ENCODE peak calls at places on chromosomes 16 and 17, in nine cellular contexts. R, D, H, P, Y, N, Z, F and B are unnamed samples. For H3K4me1, the result is how much of the 10 kb centered on the place peaks cover.

GRCh38 chr16:57315401-57315800 is 30.9 kb upstream of the PLLP start:
- DNase-seq in R (peak), H (no peak), P (no peak), D (no peak), F (no peak), Y (no peak), N (no peak), Z (no peak), B (no peak)

GRCh38 chr17:67365762-67366192 is 600 bp downstream of the PSMD12 start:
- DNase-seq in Z (peak), D (peak), P (peak), F (peak), Y (no peak), H (no peak), R (peak), N (no peak), B (no peak)

GRCh38 chr16:55490301-55490700 is 11.3 kb downstream of the MMP2 start:
- DNase-seq in H (no peak), F (no peak), N (no peak), D (no peak), R (no peak), Z (no peak), Y (no peak), P (no peak), B (no peak)

GRCh38 chr17:79778504-79779087 is 648 bp downstream of the CBX2 start:
- DNase-seq in Y (peak), N (peak), H (peak), F (no peak), R (no peak), P (no peak), Z (no peak), D (no peak), B (no peak)

GRCh38 chr16:69820926-69821541 is 58.9 kb downstream of the WWP2 start:
- DNase-seq in Z (peak), H (peak), R (no peak), Y (no peak), N (peak), D (peak), P (no peak), F (no peak), B (no peak)

GRCh38 chr17:68441064-68441770 is 16.1 kb downstream of the WIPI1 start:
- DNase-seq in D (no peak), Z (no peak), H (no peak), P (no peak), Y (no peak), N (no peak), R (peak), F (no peak), B (no peak)

GRCh38 chr17:7262192-7263070 is at the start of gene CLDN7:
- DNase-seq in R (no peak), D (no peak), Y (peak), H (peak), Z (no peak), N (no peak), F (no peak), P (peak), B (peak)

GRCh38 chr17:56707312-56708219 is 114.1 kb downstream of the NOG start:
- DNase-seq in D (peak), Z (no peak), N (no peak), P (no peak), Y (no peak), H (peak), R (no peak), F (no peak), B (no peak)

GRCh38 chr16:12951392-12951791 is 50.0 kb downstream of the SHISA9 start:
- DNase-seq in Z (no peak), R (no peak), H (peak), P (no peak), N (no peak), D (no peak), Y (no peak), F (no peak), B (no peak)

GRCh38 chr17:27793168-27793905 is 7.0 kb downstream of the NOS2 start:
- DNase-seq in D (no peak), R (no peak), Z (peak), H (peak), F (no peak), N (no peak), Y (no peak), P (no peak), B (no peak)

GRCh38 chr17:10041916-10042588 is 137.0 kb upstream of the RCVRN start:
- DNase-seq in F (no peak), H (no peak), D (no peak), R (no peak), N (no peak), Z (peak), Y (no peak), P (no peak), B (no peak)

GRCh38 chr16:81499576-81500380 is 55.2 kb downstream of the CMIP start:
- DNase-seq in Z (no peak), N (peak), F (no peak), P (no peak), Y (no peak), R (no peak), H (no peak), D (no peak), B (peak)

GRCh38 chr17:19705201-19705600 is 11.2 kb downstream of the SLC47A2 start:
- DNase-seq in R (no peak), D (no peak), H (no peak), F (no peak), N (no peak), Y (no peak), P (no peak), Z (no peak), B (no peak)

GRCh38 chr17:7308625-7309433 is 1.4 kb downstream of the EIF5A start:
- DNase-seq in F (peak), Z (peak), Y (peak), H (peak), R (peak), D (peak), P (peak), N (no peak), B (no peak)

GRCh38 chr17:21297597-21297996 is 13.1 kb downstream of the MAP2K3 start:
- DNase-seq in N (no peak), Z (no peak), P (no peak), H (peak), Y (peak), F (no peak), R (no peak), D (no peak), B (peak)

GRCh38 chr17:63701477-63702222 is 1.7 kb upstream of the LIMD2 start:
- DNase-seq in H (no peak), Y (peak), D (no peak), F (peak), N (no peak), R (no peak), Z (no peak), P (no peak), B (peak)

GRCh38 chr17:10875984-10876555 is 38.2 kb upstream of the PIRT start:
- DNase-seq in H (peak), Y (peak), F (no peak), D (peak), N (no peak), P (no peak), Z (peak), R (peak), B (no peak)

GRCh38 chr16:24988593-24989338 is 26.4 kb downstream of the ARHGAP17 start:
- DNase-seq in P (peak), Z (peak), F (no peak), D (peak), Y (no peak), H (no peak), N (no peak), R (peak), B (no peak)

GRCh38 chr16:24990803-24991202 is 24.4 kb downstream of the ARHGAP17 start:
- DNase-seq in P (no peak), N (no peak), Z (no peak), Y (no peak), F (no peak), R (no peak), H (no peak), D (no peak), B (no peak)

GRCh38 chr16:24986512-24987303 is 28.5 kb downstream of the ARHGAP17 start:
- DNase-seq in D (peak), N (no peak), F (no peak), P (peak), R (peak), Z (peak), H (no peak), Y (no peak), B (no peak)

GRCh38 chr16:24989417-24989978 is 25.7 kb downstream of the ARHGAP17 start:
- DNase-seq in R (peak), H (no peak), Y (no peak), P (no peak), N (no peak), D (peak), Z (no peak), F (no peak), B (no peak)

GRCh38 chr16:24988137-24988535 is 27.0 kb downstream of the ARHGAP17 start:
- DNase-seq in Y (no peak), D (no peak), F (no peak), H (no peak), N (no peak), P (no peak), Z (peak), R (no peak), B (no peak)
- H3K4me1 ChIP-seq in Y (half or more), D (under half), F (under half), H (under half), N (under half), P (under half), Z (half or more), R (half or more), B (half or more)

GRCh38 chr17:50807675-50808074 is 27.7 kb upstream of the WFIKKN2 start:
- DNase-seq in N (no peak), F (no peak), Z (no peak), H (no peak), P (no peak), Y (no peak), D (no peak), R (no peak), B (no peak)

GRCh38 chr17:50803676-50804075 is 31.7 kb upstream of the WFIKKN2 start:
- DNase-seq in N (no peak), P (no peak), D (no peak), Z (no peak), R (no peak), H (no peak), Y (no peak), F (no peak), B (no peak)

GRCh38 chr17:50807014-50807413 is 28.4 kb upstream of the WFIKKN2 start:
- DNase-seq in Y (no peak), H (no peak), Z (no peak), P (no peak), F (no peak), D (no peak), N (no peak), R (no peak), B (no peak)

GRCh38 chr17:50806141-50806643 is 29.2 kb upstream of the WFIKKN2 start:
- DNase-seq in N (no peak), D (peak), F (no peak), Z (no peak), R (no peak), H (peak), Y (no peak), P (no peak), B (no peak)

DNA sequence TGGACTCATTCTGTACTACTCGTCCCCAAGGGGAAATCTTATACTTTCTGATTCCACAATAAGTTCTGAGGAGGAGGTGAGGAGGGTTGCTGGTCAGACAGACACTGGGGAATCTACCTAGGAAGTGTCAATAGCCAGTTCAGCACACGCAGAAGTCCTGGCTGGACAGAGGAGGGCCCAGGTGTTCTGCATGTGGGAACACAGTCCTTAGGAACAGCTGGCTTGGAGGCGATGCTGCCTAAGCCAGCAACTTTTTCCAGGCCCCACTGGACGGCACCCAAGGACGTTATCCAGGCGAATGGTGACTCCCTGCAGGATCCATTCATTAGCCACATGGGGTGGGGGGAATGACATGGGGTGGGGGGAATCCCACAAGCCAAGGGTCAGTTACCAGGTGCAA is 29.9 kb upstream of the WFIKKN2 start:
- DNase-seq in R (no peak), Y (no peak), H (no peak), N (no peak), P (no peak), Z (no peak), F (no peak), D (no peak), B (no peak)
- H3K4me1 ChIP-seq in R (under half), Y (under half), H (under half), N (under half), P (under half), Z (under half), F (under half), D (under half), B (under half)

DNA sequence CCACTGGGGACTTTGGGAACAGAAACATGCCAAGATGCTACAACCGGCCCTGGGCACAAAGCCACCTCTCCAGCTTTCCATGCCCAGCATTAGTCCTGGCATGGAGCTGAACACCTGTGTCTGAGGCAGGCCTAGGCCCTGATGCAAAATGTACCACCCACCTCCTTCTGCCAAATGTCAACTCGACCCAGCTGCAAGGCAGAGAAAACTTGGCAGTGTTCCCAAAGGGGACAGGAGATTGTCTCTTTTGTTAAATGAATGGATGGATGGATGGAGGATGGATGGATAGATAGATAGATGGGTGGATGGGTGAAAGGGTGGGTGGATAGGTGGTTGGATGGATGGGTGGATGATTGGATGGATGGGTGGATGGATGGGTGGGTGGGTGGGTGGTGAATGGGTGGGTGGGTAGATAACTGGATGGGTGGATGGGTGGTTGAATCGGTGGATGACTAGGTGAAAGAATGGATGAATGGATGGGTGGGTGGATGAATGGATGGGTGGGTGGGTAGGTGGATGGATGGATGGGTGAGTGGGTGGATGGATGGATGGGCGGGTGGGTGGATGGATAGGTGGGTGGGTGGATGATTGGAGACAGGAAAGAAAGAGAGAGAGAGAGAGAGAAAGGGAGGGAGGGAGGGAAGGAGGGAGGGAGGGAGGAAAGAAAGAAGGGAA is 73.4 kb upstream of the TNRC6C start:
- DNase-seq in H (no peak), P (no peak), D (no peak), Z (no peak), Y (no peak), F (no peak), N (no peak), R (no peak), B (no peak)
- H3K4me1 ChIP-seq in H (under half), P (under half), D (under half), Z (under half), Y (under half), F (half or more), N (under half), R (under half), B (under half)

GRCh38 chr17:47942568-47942967 is 1.2 kb downstream of the PNPO start:
- DNase-seq in N (no peak), Z (no peak), H (no peak), R (no peak), P (no peak), F (no peak), Y (no peak), D (no peak), B (no peak)
- H3K4me1 ChIP-seq in N (under half), Z (under half), H (under half), R (under half), P (half or more), F (under half), Y (under half), D (under half), B (under half)

GRCh38 chr16:85146922-85147651 is 34.8 kb upstream of the CIBAR2 start:
- DNase-seq in N (no peak), D (no peak), H (no peak), F (no peak), Y (no peak), Z (no peak), R (no peak), P (no peak), B (peak)
- H3K4me1 ChIP-seq in N (under half), D (under half), H (under half), F (under half), Y (under half), Z (under half), R (under half), P (under half), B (under half)